ENCODE peak calls at places on chromosomes 7 and 10, in four cellular contexts. N is choroid plexus epithelial cell, R is fibroblast of villous mesenchyme, F is suprapubic skin. L is an unnamed sample.

GRCh38 chr7:772392-772791 is 45.3 kb upstream of the PRKAR1B start:
- DNase-seq in N (no peak), R (no peak), F (no peak), L (no peak)

GRCh38 chr10:102714621-102715455 is at the start of gene SFXN2:
- DNase-seq in N (no peak), R (no peak), F (no peak), L (no peak)

GRCh38 chr7:55078465-55079372 is 59.9 kb downstream of the EGFR start:
- DNase-seq in N (no peak), R (no peak), F (no peak), L (no peak)

GRCh38 chr7:2475678-2476015 is 551 bp downstream of the GRIFIN start:
- DNase-seq in N (no peak), R (no peak), F (no peak), L (no peak)

GRCh38 chr7:116524609-116525297 is at the start of gene CAV1:
- DNase-seq in N (peak), R (peak), F (peak), L (peak)

GRCh38 chr7:22444181-22444966 is 55.6 kb downstream of the STEAP1B start:
- DNase-seq in N (no peak), R (no peak), F (peak), L (peak)

GRCh38 chr10:60572511-60573194 is 183.0 kb upstream of the ANK3 start:
- DNase-seq in N (peak), R (peak), F (no peak), L (peak)

GRCh38 chr10:132534348-132535064 is 3.1 kb upstream of the INPP5A start:
- DNase-seq in N (no peak), R (no peak), F (no peak), L (no peak)

GRCh38 chr7:104005197-104005596 is 15.7 kb upstream of the RELN start:
- DNase-seq in N (peak), R (no peak), F (no peak), L (no peak)

GRCh38 chr10:1488970-1489548 is 248.3 kb downstream of the ADARB2 start:
- DNase-seq in N (no peak), R (no peak), F (no peak), L (no peak)

GRCh38 chr10:67666416-67667043 is 29.5 kb downstream of the CTNNA3 start:
- DNase-seq in N (peak), R (peak), F (no peak), L (peak)

GRCh38 chr7:79868010-79868409 is 266.6 kb upstream of the GNAI1 start:
- DNase-seq in N (peak), R (peak), F (no peak), L (peak)

GRCh38 chr10:87661861-87662785 is 2.4 kb downstream of the PAPSS2 start:
- DNase-seq in N (peak), R (peak), F (no peak), L (peak)

GRCh38 chr10:87658858-87659555 is 671 bp upstream of the PAPSS2 start:
- DNase-seq in N (no peak), R (peak), F (no peak), L (no peak)

GRCh38 chr10:87659571-87660483 is at the start of gene PAPSS2:
- DNase-seq in N (peak), R (peak), F (peak), L (peak)

GRCh38 chr10:87658383-87658795 is 1.3 kb upstream of the PAPSS2 start:
- DNase-seq in N (peak), R (no peak), F (no peak), L (no peak)

DNA sequence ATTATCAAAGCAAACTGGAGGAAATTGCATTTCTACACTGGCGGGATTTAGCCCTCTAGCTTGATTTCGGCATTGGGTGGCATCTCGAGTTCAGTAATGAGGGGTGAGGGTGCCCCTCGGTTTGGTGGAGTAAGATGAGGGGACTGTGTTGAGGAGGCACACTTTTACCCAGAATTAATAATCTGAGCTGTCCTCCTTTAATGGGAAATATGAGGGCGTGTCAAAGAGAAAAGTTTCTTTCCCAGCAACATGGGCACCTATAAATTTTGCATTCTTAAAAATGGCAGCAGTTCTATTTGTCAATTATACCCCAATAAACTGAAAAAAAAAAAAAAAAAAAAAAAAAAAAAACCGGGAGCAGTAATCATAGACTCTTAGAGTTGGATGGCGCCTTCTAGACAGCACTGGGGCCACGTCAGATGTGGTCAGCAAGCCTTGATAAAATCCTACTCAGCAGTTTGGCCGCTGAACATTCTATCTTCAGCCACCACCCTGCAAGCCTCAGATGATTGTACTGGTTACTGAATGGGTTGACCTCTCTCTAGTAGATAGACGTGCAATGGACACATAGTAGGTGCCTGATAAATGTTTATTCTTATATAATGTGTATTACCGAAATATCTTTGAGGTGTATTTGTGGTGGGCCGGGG is 931 bp downstream of the PAPSS2 start:
- DNase-seq in N (peak), R (peak), F (no peak), L (peak)
- TF ChIP-seq CTCF in N (no peak), R (no peak), F (no peak), L (no peak)

GRCh38 chr10:119070395-119071165 is 10.0 kb downstream of the EIF3A start:
- DNase-seq in N (no peak), R (no peak), F (no peak), L (no peak)
- H3K4me3 ChIP-seq in N (no peak), R (no peak), F (no peak), L (no peak)

DNA sequence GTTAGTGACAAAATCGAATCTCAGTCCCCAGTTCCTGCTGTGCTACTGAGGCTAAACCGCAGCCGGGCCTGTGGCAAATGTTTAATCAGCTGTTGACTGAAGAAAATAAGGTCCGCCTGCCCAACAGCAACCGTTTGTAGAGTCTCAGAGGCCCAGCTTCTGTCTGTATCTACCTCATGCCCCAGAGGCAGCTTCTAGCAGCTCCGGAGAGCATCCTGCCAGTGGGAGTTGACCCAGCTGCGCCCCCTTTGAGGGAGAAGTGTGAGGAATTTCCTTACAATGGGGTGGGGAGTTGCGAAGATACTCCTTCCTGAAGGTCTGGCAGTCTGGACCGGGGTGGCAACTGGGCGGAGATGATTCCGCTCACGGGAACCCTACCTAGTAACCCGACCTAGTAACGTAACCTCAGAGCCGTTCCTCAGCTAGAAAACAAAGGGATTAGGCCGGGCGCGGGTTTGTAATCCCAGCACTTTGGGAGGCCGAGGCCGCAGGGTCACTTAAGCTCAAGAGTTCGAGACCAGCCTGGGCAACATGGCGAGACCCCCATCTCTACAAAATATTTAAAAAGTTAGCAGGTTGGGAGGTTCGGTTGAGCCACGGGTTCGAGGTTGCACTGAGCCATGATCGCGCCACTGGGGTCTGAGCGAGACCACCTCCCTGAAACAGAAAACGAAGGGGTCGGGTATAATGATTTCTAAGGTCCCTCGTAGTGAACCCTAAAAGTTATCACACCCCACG is 846 bp upstream of the ZNF775 start:
- DNase-seq in N (peak), R (peak), F (no peak), L (peak)
- TF ChIP-seq CTCF in N (peak), R (peak), F (no peak), L (peak)

DNA sequence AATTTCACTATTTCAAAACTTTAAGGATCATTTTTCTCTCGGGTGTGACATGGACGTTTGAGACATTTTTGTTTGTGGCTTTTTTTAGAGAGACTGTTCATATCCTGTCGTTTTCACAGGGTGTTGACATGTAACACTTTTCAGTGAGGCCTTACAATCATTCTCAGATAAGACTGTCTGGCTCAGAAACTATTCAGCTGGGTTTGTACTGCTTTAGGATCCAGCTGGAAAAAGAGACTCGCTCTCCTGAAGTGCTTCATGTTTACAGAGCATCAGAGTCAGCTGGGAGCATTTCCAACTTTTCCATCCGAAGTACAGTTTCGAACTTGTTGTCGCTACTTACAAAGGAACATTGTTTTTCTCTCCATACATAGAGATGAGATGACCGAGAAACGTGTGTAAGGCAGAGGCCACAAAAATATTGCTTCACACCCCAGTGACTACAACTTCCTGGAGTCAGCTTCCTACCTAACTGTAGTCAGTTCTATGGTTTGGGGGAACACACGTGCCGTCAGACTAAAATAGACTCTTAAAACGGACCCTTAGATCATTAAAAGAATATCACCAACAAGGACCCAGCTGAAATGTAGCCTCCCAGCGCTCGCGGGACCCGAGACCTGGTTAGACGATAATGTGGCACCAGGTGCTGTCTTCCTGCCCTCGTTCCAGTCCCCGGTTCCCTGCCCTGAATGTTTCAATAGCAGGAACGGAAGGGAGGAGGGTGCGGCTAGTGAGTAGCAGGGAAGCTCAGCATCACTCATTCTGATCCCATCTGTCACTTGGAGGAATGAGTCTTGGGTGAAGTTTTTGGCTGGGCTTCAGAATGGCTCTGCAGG is 78.0 kb downstream of the MKI67 start:
- DNase-seq in N (peak), R (peak), F (no peak), L (peak)
- H3K4me3 ChIP-seq in N (no peak), R (no peak), F (peak), L (peak)

DNA sequence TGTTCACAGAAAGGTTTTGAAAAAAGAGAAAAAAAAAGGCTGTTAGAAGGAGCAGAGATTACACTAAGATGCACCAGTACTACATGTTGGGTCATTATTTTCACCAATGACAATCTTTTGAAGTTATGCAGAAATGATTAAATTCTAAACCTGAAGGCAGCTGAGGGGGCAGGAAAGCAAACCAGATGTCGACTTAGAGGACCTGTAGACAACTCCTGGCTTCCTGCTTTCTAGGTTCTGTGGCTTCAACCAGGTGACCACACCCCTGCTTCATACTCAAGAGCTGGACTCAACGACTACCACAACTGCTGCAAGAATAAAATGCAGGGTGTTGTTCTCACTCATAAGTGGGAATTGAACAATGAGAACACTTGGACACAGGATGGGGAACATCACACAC is 30.0 kb downstream of the MYOF start:
- DNase-seq in N (no peak), R (no peak), F (no peak), L (no peak)
- TF ChIP-seq CTCF in N (no peak), R (no peak), F (no peak), L (no peak)

GRCh38 chr7:9242604-9243003 is 809.2 kb downstream of the NXPH1 start:
- DNase-seq in N (no peak), R (no peak), F (no peak), L (no peak)
- H3K4me3 ChIP-seq in N (no peak), R (no peak), F (no peak), L (no peak)

DNA sequence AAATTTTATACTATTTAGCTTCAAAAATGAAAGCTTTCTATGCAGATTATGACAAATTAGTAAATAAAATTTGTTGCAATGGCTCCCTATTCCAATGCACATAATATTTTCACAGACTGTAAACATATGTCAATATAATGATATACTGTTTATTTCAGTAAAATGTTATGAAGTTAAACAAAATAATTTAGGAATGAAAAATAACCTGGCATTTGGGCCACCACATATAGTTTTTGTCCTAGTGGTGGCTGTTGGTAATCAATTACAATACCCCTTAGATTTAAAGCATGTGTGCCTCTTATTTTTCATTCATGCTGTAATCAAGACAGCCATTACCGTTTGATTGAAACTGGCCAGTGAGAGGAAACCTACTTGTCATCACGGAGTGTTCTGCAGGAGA is 928.5 kb upstream of the KCND2 start:
- DNase-seq in N (no peak), R (no peak), F (no peak), L (no peak)
- TF ChIP-seq CTCF in N (no peak), R (no peak), F (no peak), L (no peak)

GRCh38 chr10:111998728-111999127 is 184.8 kb downstream of the GPAM start:
- DNase-seq in N (no peak), R (no peak), F (no peak), L (no peak)

GRCh38 chr10:111999915-112000302 is 183.7 kb downstream of the GPAM start:
- DNase-seq in N (no peak), R (no peak), F (no peak), L (no peak)

GRCh38 chr10:112002191-112002590 is 181.4 kb downstream of the GPAM start:
- DNase-seq in N (no peak), R (no peak), F (no peak), L (no peak)

GRCh38 chr10:111999205-111999914 is 184.2 kb downstream of the GPAM start:
- DNase-seq in N (no peak), R (no peak), F (no peak), L (no peak)

DNA sequence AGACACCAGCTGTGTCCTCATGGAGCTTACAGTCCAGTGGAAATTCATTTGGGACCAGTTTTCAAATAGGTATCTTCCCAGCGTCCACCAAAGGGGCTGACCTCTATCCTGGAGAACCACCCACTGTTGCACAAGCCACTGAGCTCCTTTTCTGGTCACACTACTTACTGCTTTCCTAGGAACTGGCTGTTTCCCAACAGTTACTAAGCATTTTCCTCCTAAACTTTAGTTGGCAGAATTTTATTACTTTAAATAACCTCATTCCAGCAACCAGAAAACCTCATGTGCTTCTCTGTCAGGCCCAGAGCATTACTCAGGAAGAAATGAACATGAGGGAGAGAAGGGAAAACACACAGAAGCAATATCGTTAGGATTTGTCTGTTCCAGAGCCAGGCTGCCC is 183.1 kb downstream of the GPAM start:
- DNase-seq in N (no peak), R (peak), F (no peak), L (no peak)
- H3K4me3 ChIP-seq in N (no peak), R (no peak), F (no peak), L (no peak)

GRCh38 chr10:73584737-73585136 is 6.4 kb downstream of the USP54 start:
- DNase-seq in N (peak), R (peak), F (no peak), L (no peak)

GRCh38 chr10:73581912-73582311 is 9.2 kb downstream of the USP54 start:
- DNase-seq in N (no peak), R (no peak), F (no peak), L (no peak)

GRCh38 chr10:73586583-73586984 is 4.6 kb downstream of the USP54 start:
- DNase-seq in N (peak), R (peak), F (no peak), L (peak)

GRCh38 chr10:73588656-73589055 is 2.5 kb downstream of the USP54 start:
- DNase-seq in N (peak), R (no peak), F (no peak), L (peak)

DNA sequence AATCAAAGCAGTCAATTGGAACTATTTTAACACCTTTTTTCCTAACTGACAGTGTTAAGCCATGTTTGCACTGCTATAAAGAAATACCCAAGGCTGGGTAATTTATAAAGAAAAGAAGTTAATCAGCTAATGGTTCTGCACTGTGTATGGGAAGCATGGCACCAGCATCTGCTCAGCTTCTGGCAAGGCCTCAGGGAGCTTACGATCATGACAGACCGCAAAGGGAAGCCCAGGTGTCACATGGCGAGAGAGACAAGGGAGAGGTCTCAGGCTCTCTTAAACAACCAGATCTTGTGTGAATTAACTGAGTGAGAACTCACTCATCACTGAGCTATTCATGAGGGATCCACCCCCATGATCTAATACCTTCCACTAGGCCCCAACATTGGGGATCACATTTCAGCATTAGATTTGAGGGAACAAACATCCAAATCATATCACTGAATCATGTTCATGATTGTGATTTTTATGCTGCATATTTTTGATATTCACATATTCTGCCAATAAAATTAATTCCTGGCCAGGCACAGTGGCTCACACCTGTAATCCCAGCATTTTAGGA is 5.8 kb downstream of the USP54 start:
- DNase-seq in N (peak), R (no peak), F (no peak), L (no peak)
- TF ChIP-seq CTCF in N (no peak), R (no peak), F (no peak), L (no peak)

DNA sequence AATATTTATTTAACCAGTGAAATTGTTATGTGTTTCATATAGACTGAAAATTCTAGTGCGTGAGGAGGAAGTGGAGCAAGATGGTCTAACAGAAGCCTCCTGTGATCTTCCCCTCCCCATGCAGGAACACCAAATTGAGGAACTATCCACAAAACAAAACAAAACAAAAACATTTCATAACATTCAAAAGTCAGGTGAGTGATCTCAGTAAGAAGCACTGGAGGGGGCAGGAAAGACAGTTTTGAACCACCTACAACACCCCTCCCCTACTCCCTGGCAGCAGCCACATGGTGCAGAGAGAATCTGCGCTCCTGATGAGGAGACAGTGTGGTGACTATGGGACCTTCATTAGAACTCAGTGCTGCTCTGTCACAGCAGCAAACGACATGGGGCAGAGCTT is 221.9 kb upstream of the SEMA3C start:
- DNase-seq in N (no peak), R (no peak), F (no peak), L (no peak)
- H3K4me3 ChIP-seq in N (no peak), R (no peak), F (no peak), L (no peak)